ENCODE peak calls at places on chromosomes 6 and 20, in nine cellular contexts. T is IMR-90, I is AG04449, A is astrocyte, V is mucosa of descending colon, E is left ventricle myocardium inferior, G is esophagus squamous epithelium, X is MM.1S, U is kidney epithelial cell. L is an unnamed sample.

GRCh38 chr20:33732166-33732970 is 572 bp downstream of the ZNF341 start:
- DNase-seq in T (no peak), I (no peak), A (peak), V (peak), E (peak), G (peak), X (peak), U (no peak), L (peak)

GRCh38 chr6:26521485-26522391 is 16.4 kb upstream of the HMGN4 start:
- DNase-seq in T (peak), I (no peak), A (peak), V (peak), E (peak), G (peak), X (peak), U (no peak), L (peak)

GRCh38 chr6:113995632-113996031 is 24.7 kb upstream of the HDAC2 start:
- DNase-seq in T (peak), I (peak), A (peak), V (peak), E (peak), G (no peak), X (no peak), U (peak), L (peak)

GRCh38 chr6:10771371-10771894 is 23.8 kb downstream of the TMEM14B start:
- DNase-seq in T (no peak), I (no peak), A (no peak), V (no peak), E (no peak), G (no peak), X (no peak), U (no peak), L (no peak)

GRCh38 chr6:31945507-31946369 is at the start of gene CFB:
- DNase-seq in T (peak), I (no peak), A (peak), V (peak), E (peak), G (no peak), X (no peak), U (peak), L (peak)

GRCh38 chr6:145272246-145272645 is 463.1 kb downstream of the EPM2A start:
- DNase-seq in T (no peak), I (no peak), A (no peak), V (no peak), E (no peak), G (no peak), X (no peak), U (no peak), L (no peak)

GRCh38 chr6:14458669-14459266 is 341.2 kb downstream of the CD83 start:
- DNase-seq in T (peak), I (peak), A (peak), V (no peak), E (no peak), G (no peak), X (no peak), U (no peak), L (no peak)

GRCh38 chr6:16591681-16592549 is 169.3 kb downstream of the ATXN1 start:
- DNase-seq in T (no peak), I (no peak), A (no peak), V (no peak), E (no peak), G (no peak), X (peak), U (no peak), L (no peak)

GRCh38 chr6:164167873-164168405 is 753.4 kb downstream of the QKI start:
- DNase-seq in T (no peak), I (no peak), A (no peak), V (no peak), E (peak), G (no peak), X (no peak), U (no peak), L (no peak)

GRCh38 chr20:44031001-44031574 is 116.4 kb downstream of the TOX2 start:
- DNase-seq in T (no peak), I (no peak), A (no peak), V (no peak), E (no peak), G (no peak), X (no peak), U (no peak), L (peak)

GRCh38 chr20:20489054-20489453 is 121.2 kb downstream of the INSM1 start:
- DNase-seq in T (peak), I (no peak), A (peak), V (no peak), E (no peak), G (no peak), X (no peak), U (no peak), L (no peak)

GRCh38 chr6:16770701-16771569 is 9.7 kb upstream of the ATXN1 start:
- DNase-seq in T (peak), I (no peak), A (peak), V (peak), E (peak), G (peak), X (peak), U (no peak), L (peak)

GRCh38 chr6:25122001-25122400 is 157.2 kb upstream of the CARMIL1 start:
- DNase-seq in T (peak), I (no peak), A (peak), V (no peak), E (peak), G (no peak), X (no peak), U (no peak), L (peak)

GRCh38 chr6:104940881-104941693 is 15.8 kb upstream of the LIN28B start:
- DNase-seq in T (peak), I (no peak), A (peak), V (no peak), E (no peak), G (no peak), X (no peak), U (no peak), L (no peak)

GRCh38 chr6:138307816-138308727 is 69.6 kb upstream of the SMIM28 start:
- DNase-seq in T (no peak), I (no peak), A (no peak), V (peak), E (peak), G (no peak), X (no peak), U (no peak), L (no peak)

GRCh38 chr20:63836335-63837133 is 5.5 kb upstream of the ZBTB46 start:
- DNase-seq in T (no peak), I (no peak), A (no peak), V (no peak), E (no peak), G (no peak), X (no peak), U (no peak), L (no peak)

GRCh38 chr6:150275489-150275888 is 93.3 kb upstream of the IYD start:
- DNase-seq in T (no peak), I (no peak), A (no peak), V (no peak), E (no peak), G (no peak), X (no peak), U (no peak), L (no peak)

GRCh38 chr6:105917038-105917695 is 169.0 kb upstream of the PRDM1 start:
- DNase-seq in T (no peak), I (no peak), A (no peak), V (no peak), E (no peak), G (no peak), X (no peak), U (no peak), L (no peak)

GRCh38 chr6:148869589-148869988 is 122.8 kb downstream of the UST start:
- DNase-seq in T (peak), I (peak), A (peak), V (no peak), E (no peak), G (no peak), X (no peak), U (peak), L (no peak)

GRCh38 chr20:41029150-41029872 is 689 bp downstream of the TOP1 start:
- DNase-seq in T (no peak), I (no peak), A (no peak), V (peak), E (peak), G (no peak), X (no peak), U (no peak), L (peak)

GRCh38 chr20:46118481-46119020 is 437 bp downstream of the CD40 start:
- DNase-seq in T (no peak), I (no peak), A (no peak), V (peak), E (peak), G (no peak), X (peak), U (no peak), L (no peak)

GRCh38 chr20:6127825-6128224 is 5.0 kb upstream of the FERMT1 start:
- DNase-seq in T (no peak), I (no peak), A (no peak), V (no peak), E (no peak), G (no peak), X (no peak), U (no peak), L (no peak)

GRCh38 chr20:11267131-11267761 is 593.4 kb upstream of the JAG1 start:
- DNase-seq in T (peak), I (peak), A (peak), V (no peak), E (peak), G (no peak), X (no peak), U (peak), L (no peak)

GRCh38 chr6:35258858-35259193 is 709 bp upstream of the ZNF76 start:
- DNase-seq in T (peak), I (no peak), A (peak), V (no peak), E (peak), G (no peak), X (no peak), U (no peak), L (no peak)

GRCh38 chr6:135423649-135424128 is 73.9 kb downstream of the AHI1 start:
- DNase-seq in T (peak), I (no peak), A (peak), V (no peak), E (no peak), G (no peak), X (peak), U (peak), L (no peak)

GRCh38 chr6:105713474-105714118 is 310.7 kb upstream of the PREP start:
- DNase-seq in T (peak), I (no peak), A (no peak), V (no peak), E (no peak), G (no peak), X (no peak), U (no peak), L (no peak)

GRCh38 chr6:157579467-157580031 is 198.6 kb downstream of the ZDHHC14 start:
- DNase-seq in T (no peak), I (no peak), A (peak), V (no peak), E (no peak), G (no peak), X (no peak), U (no peak), L (no peak)

GRCh38 chr20:47296950-47297349 is 59.5 kb downstream of the ZMYND8 start:
- DNase-seq in T (no peak), I (no peak), A (no peak), V (no peak), E (no peak), G (no peak), X (no peak), U (no peak), L (peak)

GRCh38 chr20:17189976-17190710 is 36.7 kb upstream of the PCSK2 start:
- DNase-seq in T (no peak), I (no peak), A (no peak), V (no peak), E (no peak), G (no peak), X (no peak), U (no peak), L (no peak)

GRCh38 chr20:32571566-32571965 is 13.6 kb downstream of the NOL4L start:
- DNase-seq in T (no peak), I (no peak), A (no peak), V (no peak), E (no peak), G (no peak), X (no peak), U (no peak), L (no peak)

GRCh38 chr6:128112494-128112893 is 211.6 kb upstream of the THEMIS start:
- DNase-seq in T (peak), I (no peak), A (no peak), V (no peak), E (no peak), G (no peak), X (peak), U (no peak), L (no peak)

GRCh38 chr6:154277578-154278128 is 79.0 kb downstream of the IPCEF1 start:
- DNase-seq in T (no peak), I (no peak), A (no peak), V (no peak), E (no peak), G (no peak), X (no peak), U (no peak), L (no peak)

GRCh38 chr6:18323935-18324707 is 59.8 kb upstream of the DEK start:
- DNase-seq in T (peak), I (no peak), A (peak), V (no peak), E (no peak), G (no peak), X (peak), U (no peak), L (no peak)

GRCh38 chr20:25229486-25230176 is 18.3 kb upstream of the PYGB start:
- DNase-seq in T (no peak), I (no peak), A (no peak), V (peak), E (no peak), G (no peak), X (no peak), U (no peak), L (no peak)

GRCh38 chr20:54324041-54324440 is 116.2 kb downstream of the PFDN4 start:
- DNase-seq in T (no peak), I (no peak), A (no peak), V (no peak), E (no peak), G (no peak), X (no peak), U (no peak), L (no peak)

DNA sequence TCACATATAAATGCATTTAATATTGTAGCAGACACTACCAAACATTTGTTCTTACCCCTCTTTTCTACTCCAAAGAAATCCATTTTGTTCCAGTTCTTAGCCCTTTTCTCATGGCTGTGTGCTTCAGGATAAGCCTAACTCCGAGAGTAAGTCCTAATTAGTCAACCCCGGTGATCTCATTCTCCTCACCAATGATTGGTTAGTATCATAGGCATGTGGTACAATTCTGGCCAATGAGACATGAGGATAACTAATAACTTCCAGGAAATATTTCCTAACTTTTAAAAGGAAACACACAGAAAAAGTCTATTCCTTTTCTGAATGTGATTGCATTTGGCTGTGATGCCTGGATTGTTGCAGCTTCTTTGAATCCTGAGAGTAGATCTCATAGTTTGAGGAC is 116.0 kb downstream of the GPR63 start:
- DNase-seq in T (no peak), I (no peak), A (no peak), V (no peak), E (no peak), G (no peak), X (no peak), U (no peak), L (no peak)
- TF ChIP-seq CTCF in T (no peak), I (no peak), A (no peak), V (no peak), E (no peak), G (no peak), X (no peak), U (no peak), L (no peak)

GRCh38 chr20:59948828-59949720 is 8.9 kb downstream of the FAM217B start:
- DNase-seq in T (peak), I (no peak), A (no peak), V (no peak), E (no peak), G (no peak), X (peak), U (no peak), L (no peak)
- TF ChIP-seq CTCF in T (peak), I (peak), A (peak), V (peak), E (peak), G (peak), X (peak), U (peak), L (peak)

GRCh38 chr6:38978139-38978704 is 70.4 kb upstream of the GLP1R start:
- DNase-seq in T (no peak), I (no peak), A (no peak), V (no peak), E (no peak), G (no peak), X (no peak), U (no peak), L (no peak)
- TF ChIP-seq CTCF in T (no peak), I (no peak), A (no peak), V (no peak), E (no peak), G (no peak), X (no peak), U (no peak), L (no peak)

GRCh38 chr6:73798592-73798991 is 102.6 kb downstream of the CD109 start:
- DNase-seq in T (peak), I (peak), A (peak), V (no peak), E (no peak), G (no peak), X (no peak), U (peak), L (no peak)
- TF ChIP-seq CTCF in T (peak), I (peak), A (peak), V (no peak), E (peak), G (no peak), X (peak), U (peak), L (no peak)

DNA sequence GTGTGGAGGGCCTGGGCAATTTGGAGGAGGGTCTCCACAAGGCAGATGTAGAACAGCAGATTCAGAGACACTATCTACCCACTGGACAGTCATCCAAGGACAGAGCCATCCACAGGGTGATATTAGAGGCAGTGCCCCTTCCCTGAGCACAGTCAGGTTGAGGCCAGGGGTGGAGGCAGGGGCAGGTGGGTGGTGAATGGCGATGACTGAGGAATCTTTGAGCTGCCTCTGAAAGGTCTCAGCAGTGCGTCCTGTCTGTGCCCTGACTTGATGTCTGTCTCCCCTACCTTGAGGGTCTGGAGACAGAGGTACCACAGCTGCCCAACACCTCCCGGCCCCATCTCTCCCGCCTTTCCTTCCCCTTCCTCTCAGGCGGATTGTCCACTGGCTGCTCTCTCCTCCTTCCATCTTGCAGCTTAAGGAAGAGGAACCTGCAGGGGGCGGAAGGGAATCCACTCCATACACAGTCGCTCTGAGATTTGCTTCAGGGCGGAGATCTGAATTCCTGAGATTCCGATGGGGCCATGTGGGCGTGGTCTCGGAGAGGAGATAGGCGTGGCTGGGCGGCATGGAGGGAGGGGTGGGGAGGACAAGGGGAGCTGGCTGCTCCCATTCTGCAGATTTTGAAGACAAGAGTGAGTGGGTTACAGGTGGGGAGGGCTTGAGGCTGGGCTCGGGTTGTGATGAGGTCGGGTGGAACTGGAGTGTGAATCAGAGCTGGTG is 1.7 kb downstream of the MUCL3 start:
- DNase-seq in T (peak), I (peak), A (peak), V (no peak), E (peak), G (no peak), X (no peak), U (peak), L (peak)
- TF ChIP-seq CTCF in T (peak), I (peak), A (peak), V (no peak), E (peak), G (peak), X (no peak), U (peak), L (no peak)

DNA sequence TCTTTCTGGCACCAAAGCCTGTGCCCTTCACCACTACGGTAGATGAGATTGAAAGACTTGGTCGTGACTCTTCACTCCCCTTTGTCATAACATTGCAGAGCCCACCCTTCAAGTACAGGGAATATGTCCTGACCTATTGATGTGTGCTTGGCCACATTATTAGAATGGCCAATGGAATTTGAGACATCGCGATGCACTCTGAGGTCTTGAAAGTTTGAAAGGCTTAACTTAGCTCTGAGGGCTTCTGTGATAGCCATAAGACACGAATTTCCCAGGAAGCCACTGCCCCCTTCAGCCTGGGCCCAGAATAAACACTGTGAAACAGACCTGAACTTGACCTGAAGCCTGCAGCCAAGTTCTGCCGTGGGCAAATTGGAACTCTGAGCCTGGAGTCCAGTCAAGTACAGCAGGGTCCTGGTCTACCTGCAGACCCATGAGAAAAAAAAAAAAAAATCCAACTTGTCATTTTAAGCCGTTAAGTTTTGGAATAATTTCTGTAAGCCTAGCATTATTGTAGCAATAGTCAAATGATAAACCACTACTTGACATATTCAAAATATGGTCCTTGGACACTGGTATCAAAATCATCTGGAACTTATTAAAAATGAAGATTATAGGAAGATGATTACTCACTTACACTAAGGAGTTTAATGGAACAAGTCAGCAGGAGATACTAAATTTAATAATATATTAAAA is 36.9 kb upstream of the TRAF3IP2 start:
- DNase-seq in T (peak), I (no peak), A (peak), V (no peak), E (peak), G (no peak), X (peak), U (peak), L (peak)
- TF ChIP-seq CTCF in T (peak), I (peak), A (peak), V (peak), E (peak), G (peak), X (peak), U (peak), L (peak)

GRCh38 chr20:60718743-60719142 is 533.3 kb upstream of the CDH4 start:
- DNase-seq in T (no peak), I (no peak), A (no peak), V (no peak), E (no peak), G (no peak), X (no peak), U (no peak), L (no peak)

DNA sequence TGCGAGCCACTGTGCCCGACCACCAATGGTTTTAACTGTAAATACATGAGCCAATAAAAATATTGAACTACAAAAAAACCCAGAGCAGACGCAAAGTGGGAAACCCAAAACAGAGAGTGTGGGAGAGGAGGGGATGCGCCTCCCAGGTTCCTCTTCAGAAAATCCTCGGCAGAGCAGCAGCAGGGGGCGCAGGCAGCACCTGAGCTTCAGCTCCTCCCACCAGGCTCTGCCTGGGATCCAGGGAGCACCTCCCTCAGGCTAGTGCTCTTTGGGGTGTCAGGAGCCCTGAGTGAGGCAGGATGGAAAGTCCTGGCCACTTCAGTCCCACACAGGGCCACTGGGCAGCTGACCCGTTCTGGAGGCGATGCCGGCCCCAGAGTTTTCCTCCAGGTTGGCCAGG is 536.9 kb upstream of the CDH4 start:
- DNase-seq in T (no peak), I (no peak), A (no peak), V (no peak), E (no peak), G (no peak), X (no peak), U (no peak), L (no peak)
- TF ChIP-seq CTCF in T (no peak), I (no peak), A (no peak), V (no peak), E (no peak), G (no peak), X (no peak), U (peak), L (no peak)

L was measured in ascending aorta.